ENCODE peak calls at places on chromosomes 4 and X, in seven cellular contexts. J is foreskin fibroblast; F is CD8-positive, alpha-beta memory T cell; P is AG04450; L is CD4-positive, CD25-positive, alpha-beta regulatory T cell; R is right atrium auricular region; X is A549. B is an unnamed sample.

GRCh38 chr4:139007640-139008039 is 7.9 kb upstream of the NOCT start:
- DNase-seq in P (no peak), X (no peak), F (no peak), L (no peak), J (no peak), R (no peak), B (no peak)

GRCh38 chrX:149831473-149831872 is 49.5 kb upstream of the MAGEA8 start:
- DNase-seq in L (no peak), R (no peak), J (no peak), P (no peak), F (no peak), X (peak), B (no peak)

GRCh38 chr4:147332101-147332500 is 148.8 kb upstream of the EDNRA start:
- DNase-seq in R (no peak), X (no peak), J (no peak), L (no peak), P (no peak), F (no peak), B (no peak)

GRCh38 chr4:107858158-107858742 is 33.5 kb downstream of the SGMS2 start:
- DNase-seq in J (no peak), L (no peak), P (no peak), R (no peak), F (no peak), X (no peak), B (no peak)

GRCh38 chrX:145292208-145292607 is 44.9 kb downstream of the SPANXN1 start:
- DNase-seq in L (no peak), J (no peak), P (no peak), R (no peak), X (no peak), F (no peak), B (no peak)

GRCh38 chrX:87663421-87663820 is 145.8 kb downstream of the KLHL4 start:
- DNase-seq in R (no peak), P (no peak), J (no peak), F (no peak), L (no peak), X (no peak), B (no peak)

GRCh38 chr4:53592686-53593641 is 1.7 kb upstream of the LNX1 start:
- DNase-seq in R (peak), X (peak), J (no peak), P (no peak), F (no peak), L (no peak), B (no peak)

GRCh38 chr4:86977621-86978184 is 42.9 kb downstream of the AFF1 start:
- DNase-seq in L (no peak), X (peak), F (no peak), R (no peak), P (no peak), J (peak), B (no peak)

GRCh38 chr4:2712261-2712842 is 43.8 kb downstream of the TNIP2 start:
- DNase-seq in J (peak), X (no peak), F (no peak), R (no peak), P (no peak), L (no peak), B (no peak)

GRCh38 chr4:21134994-21135393 is 434.7 kb downstream of the PACRGL start:
- DNase-seq in L (no peak), P (no peak), X (peak), J (peak), R (no peak), F (no peak), B (no peak)

GRCh38 chr4:79917246-79917645 is 155.8 kb downstream of the ANTXR2 start:
- DNase-seq in J (peak), L (peak), F (peak), P (no peak), X (peak), R (no peak), B (no peak)

GRCh38 chr4:172858731-172859230 is 309.8 kb upstream of the GALNT7 start:
- DNase-seq in J (peak), P (no peak), X (no peak), R (no peak), F (no peak), L (no peak), B (no peak)

GRCh38 chr4:60155088-60155487 is 1045.0 kb upstream of the ADGRL3 start:
- DNase-seq in J (no peak), X (no peak), F (no peak), R (no peak), L (no peak), P (no peak), B (no peak)

GRCh38 chr4:4425119-4425690 is 38.3 kb downstream of the NSG1 start:
- DNase-seq in R (peak), F (no peak), P (no peak), X (no peak), J (no peak), L (no peak), B (no peak)

GRCh38 chr4:24564488-24564887 is 19.9 kb downstream of the DHX15 start:
- DNase-seq in J (no peak), P (no peak), L (no peak), R (no peak), F (no peak), X (no peak), B (no peak)

GRCh38 chr4:120977435-120977997 is 55.0 kb upstream of the PRDM5 start:
- DNase-seq in P (peak), J (peak), F (no peak), R (no peak), L (no peak), X (peak), B (no peak)

GRCh38 chrX:9163153-9163790 is 129.3 kb upstream of the FAM9B start:
- DNase-seq in R (no peak), P (no peak), J (peak), X (peak), F (no peak), L (no peak), B (no peak)

GRCh38 chr4:15601862-15602261 is 53.3 kb downstream of the FBXL5 start:
- DNase-seq in L (no peak), X (no peak), P (no peak), J (no peak), F (no peak), R (no peak), B (no peak)

GRCh38 chr4:131296192-131296591 is 1852.9 kb upstream of the PCDH10 start:
- DNase-seq in L (no peak), R (no peak), X (no peak), F (no peak), J (no peak), P (no peak), B (no peak)

GRCh38 chr4:169314906-169315305 is 44.1 kb upstream of the SH3RF1 start:
- DNase-seq in P (no peak), J (peak), L (no peak), F (no peak), X (peak), R (peak), B (peak)

GRCh38 chr4:143185253-143186107 is 763 bp downstream of the USP38 start:
- DNase-seq in R (no peak), J (peak), F (peak), X (peak), L (peak), P (no peak), B (no peak)

GRCh38 chrX:140091276-140091886 is 126.1 kb upstream of the CXorf66 start:
- DNase-seq in R (no peak), X (peak), L (no peak), P (no peak), F (no peak), J (peak), B (no peak)

GRCh38 chr4:20698382-20698781 is 1.9 kb upstream of the PACRGL start:
- DNase-seq in P (no peak), R (no peak), F (no peak), J (peak), X (no peak), L (no peak), B (no peak)

GRCh38 chrX:78104447-78105176 is 564 bp downstream of the PGK1 start:
- DNase-seq in J (peak), L (peak), P (no peak), R (peak), F (peak), X (peak), B (no peak)

GRCh38 chr4:6824772-6825402 is 42.4 kb downstream of the KIAA0232 start:
- DNase-seq in X (no peak), J (no peak), F (no peak), P (no peak), R (no peak), L (no peak), B (no peak)

GRCh38 chr4:23779839-23780238 is 110.0 kb downstream of the PPARGC1A start:
- DNase-seq in F (no peak), L (no peak), J (no peak), R (no peak), X (no peak), P (no peak), B (no peak)

GRCh38 chr4:653080-653821 is 20.8 kb downstream of the ATP5ME start:
- DNase-seq in X (no peak), P (no peak), F (no peak), J (no peak), L (no peak), R (no peak), B (no peak)

GRCh38 chr4:123786955-123787354 is 390.4 kb downstream of the SPRY1 start:
- DNase-seq in F (no peak), J (peak), L (no peak), X (no peak), P (peak), R (no peak), B (no peak)

DNA sequence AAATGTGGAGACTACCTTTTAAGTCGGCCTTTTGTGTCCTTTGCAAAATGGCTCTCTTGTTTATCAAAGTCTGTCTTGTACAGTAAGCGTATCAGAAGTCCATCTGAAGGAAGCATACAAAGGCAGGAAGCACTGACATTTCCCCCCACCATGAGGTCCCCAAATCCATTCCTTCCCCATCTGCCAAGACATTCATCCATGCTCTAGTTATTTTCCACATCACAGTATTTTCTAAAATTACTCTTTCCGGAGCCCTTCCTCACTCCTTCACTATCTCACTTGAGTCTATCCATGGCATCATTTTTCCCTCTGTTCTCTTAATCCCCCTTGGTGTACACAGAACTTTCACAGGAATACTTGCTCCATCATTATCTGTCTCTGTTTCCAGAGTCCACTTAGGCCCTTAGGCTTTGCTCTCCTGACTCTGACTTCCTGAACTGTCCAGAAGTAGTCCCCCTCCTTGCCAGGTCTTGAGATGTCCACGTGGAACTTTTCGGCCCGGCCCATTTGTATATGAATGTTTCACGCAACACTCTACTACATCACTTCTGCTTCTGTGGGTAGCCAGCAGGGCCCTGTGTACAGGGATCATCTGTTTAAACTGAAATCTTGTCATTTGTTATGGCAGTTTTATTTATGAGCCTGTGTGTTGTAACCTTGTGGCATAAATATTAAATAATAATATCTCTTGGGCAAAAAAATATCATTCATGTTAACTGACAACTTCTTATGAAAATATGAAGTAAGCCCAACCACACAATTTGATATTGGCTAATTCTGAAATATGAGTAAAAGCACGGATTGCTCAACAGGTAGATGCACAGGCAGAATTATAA is 2.0 kb downstream of the SEL1L3 start:
- DNase-seq in F (no peak), L (no peak), J (no peak), X (peak), P (no peak), R (no peak), B (peak)
- H3K4me3 ChIP-seq in F (peak), L (peak), J (no peak), X (peak), P (peak), R (no peak), B (no peak)

GRCh38 chrX:112789931-112790330 is 50.7 kb downstream of the AMOT start:
- DNase-seq in J (no peak), X (no peak), P (no peak), F (no peak), R (no peak), L (no peak), B (no peak)
- H3K4me3 ChIP-seq in J (no peak), X (no peak), P (no peak), F (no peak), R (no peak), L (no peak), B (no peak)

GRCh38 chr4:141957416-141957815 is 321.0 kb downstream of the IL15 start:
- DNase-seq in L (no peak), F (no peak), R (no peak), P (no peak), X (no peak), J (peak), B (no peak)
- H3K4me3 ChIP-seq in L (no peak), F (no peak), R (no peak), P (no peak), X (no peak), J (no peak), B (no peak)

DNA sequence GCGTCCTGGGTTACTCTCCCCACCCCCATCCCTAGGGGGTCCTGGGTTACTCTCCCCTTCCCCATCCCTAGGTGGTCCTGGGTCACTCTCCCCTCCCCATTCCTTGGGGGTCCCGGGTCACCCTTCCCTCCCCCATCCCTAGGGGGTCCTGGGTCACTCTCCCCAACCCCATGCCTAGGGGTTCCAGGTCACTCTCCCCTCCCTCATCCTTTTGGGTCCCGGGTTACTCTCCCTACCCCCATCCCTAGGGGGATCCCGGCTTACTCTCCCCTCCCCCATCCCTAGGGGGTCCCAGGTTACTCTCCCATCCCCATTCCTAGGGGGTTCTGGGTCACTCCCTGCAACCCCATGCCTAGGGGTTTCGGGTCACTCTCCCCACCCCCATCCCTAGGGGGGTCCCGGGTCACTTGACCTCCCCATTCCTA is 1.4 kb downstream of the ASMTL start:
- DNase-seq in J (no peak), R (no peak), P (no peak), F (no peak), X (no peak), L (no peak), B (no peak)
- H3K4me3 ChIP-seq in J (peak), R (no peak), P (no peak), F (no peak), X (peak), L (no peak), B (peak)

GRCh38 chr4:159105761-159106243 is 2.9 kb downstream of the RAPGEF2 start:
- DNase-seq in L (no peak), F (no peak), P (no peak), X (no peak), R (no peak), J (peak), B (no peak)
- H3K4me3 ChIP-seq in L (no peak), F (no peak), P (peak), X (no peak), R (no peak), J (peak), B (no peak)

B was measured in esophagus squamous epithelium.